ENCODE peak calls at places on chromosomes 16 and 17, in nine cellular contexts. B is esophagus muscularis mucosa, T is progenitor cell of endocrine pancreas, C is LNCaP clone FGC, A is adrenal gland, M is AG10803, H is fibroblast of the aortic adventitia, V is GM23338, O is astrocyte of the spinal cord. S is an unnamed sample.

GRCh38 chr17:20992987-20993862 is 49.6 kb downstream of the USP22 start:
- DNase-seq in O (peak; percentile 83), T (peak; percentile 78), H (peak; percentile 85), V (peak; percentile 92), C (peak; percentile 38), M (peak; percentile 62), B (no peak), A (peak; percentile 92), S (peak; percentile 50)

GRCh38 chr17:75565066-75565465 is 22.5 kb upstream of the MYO15B start:
- DNase-seq in B (no peak), O (no peak), M (peak; percentile 54), H (peak; percentile 25), V (no peak), A (no peak), T (no peak), C (peak; percentile 82), S (no peak)

GRCh38 chr16:85523602-85524364 is 89.3 kb upstream of the GSE1 start:
- DNase-seq in B (no peak), A (no peak), O (peak; percentile 64), V (peak; percentile 65), T (no peak), H (no peak), C (peak; percentile 85), M (peak; percentile 29), S (no peak)

GRCh38 chr17:4849011-4849536 is 15.9 kb downstream of the MINK1 start:
- DNase-seq in T (no peak), M (peak; percentile 17), C (no peak), V (peak; percentile 65), B (no peak), O (no peak), H (peak; percentile 64), A (no peak), S (no peak)

GRCh38 chr16:23852794-23853562 is 17.2 kb downstream of the PRKCB start:
- DNase-seq in B (no peak), V (no peak), O (no peak), M (no peak), H (no peak), A (no peak), C (no peak), T (no peak), S (no peak)

GRCh38 chr16:65388592-65388991 is 266.7 kb upstream of the CDH11 start:
- DNase-seq in C (no peak), B (no peak), V (no peak), O (peak; percentile 92), A (no peak), H (peak; percentile 62), T (no peak), M (no peak), S (no peak)

GRCh38 chr17:74110467-74110866 is 93.0 kb upstream of the RPL38 start:
- DNase-seq in M (no peak), C (no peak), O (no peak), T (no peak), B (no peak), A (no peak), H (no peak), V (no peak), S (no peak)

GRCh38 chr17:72336026-72336803 is 215.4 kb downstream of the SOX9 start:
- DNase-seq in H (no peak), V (peak; percentile 49), A (no peak), M (no peak), C (no peak), T (no peak), O (peak; percentile 60), B (no peak), S (no peak)

GRCh38 chr16:87486282-87486681 is 6.5 kb downstream of the ZCCHC14 start:
- DNase-seq in V (no peak), T (no peak), M (no peak), B (no peak), H (no peak), O (no peak), A (no peak), C (no peak), S (no peak)

GRCh38 chr17:75937652-75938051 is 3.2 kb downstream of the FBF1 start:
- DNase-seq in H (no peak), V (no peak), A (no peak), C (no peak), B (no peak), M (no peak), T (no peak), O (no peak), S (no peak)

GRCh38 chr17:45052052-45052772 is 780 bp upstream of the DCAKD start:
- DNase-seq in O (peak; percentile 28), B (no peak), C (no peak), V (peak; percentile 52), H (no peak), T (peak; percentile 33), A (no peak), M (peak; percentile 34), S (peak; percentile 30)

GRCh38 chr17:10135539-10136257 is 62.7 kb downstream of the GAS7 start:
- DNase-seq in C (no peak), V (no peak), A (peak; percentile 81), H (peak; percentile 18), B (peak; percentile 97), O (peak; percentile 42), T (no peak), M (peak; percentile 78), S (no peak)

GRCh38 chr16:50467943-50468748 is 80.0 kb upstream of the NKD1 start:
- DNase-seq in O (peak; percentile 24), A (peak; percentile 52), H (no peak), B (no peak), T (peak; percentile 34), M (no peak), C (no peak), V (peak; percentile 75), S (no peak)

GRCh38 chr17:67377727-67378443 is 804 bp downstream of the PITPNC1 start:
- DNase-seq in B (no peak), C (no peak), V (peak; percentile 60), T (peak; percentile 52), O (peak; percentile 38), A (peak; percentile 67), H (peak; percentile 46), M (peak; percentile 50), S (peak; percentile 54)
- TF ChIP-seq CTCF in B (peak; percentile 46), C (peak; percentile 45), V (peak; percentile 28), T (peak; percentile 56), O (peak; percentile 31), A (no peak), H (peak; percentile 37), M (no peak), S (no peak)

GRCh38 chr16:57802635-57803412 is 533 bp upstream of the KIFC3 start:
- DNase-seq in H (no peak), M (no peak), T (no peak), C (no peak), O (peak; percentile 50), A (no peak), B (no peak), V (peak; percentile 54), S (no peak)

GRCh38 chr16:57801098-57801855 is 1.0 kb downstream of the KIFC3 start:
- DNase-seq in T (no peak), C (no peak), O (peak; percentile 68), A (no peak), M (peak; percentile 74), V (peak; percentile 47), H (peak; percentile 69), B (no peak), S (no peak)

GRCh38 chr16:57803413-57803990 is 1.2 kb upstream of the KIFC3 start:
- DNase-seq in H (peak; percentile 44), V (peak; percentile 43), O (no peak), T (no peak), B (no peak), A (peak; percentile 78), M (no peak), C (no peak), S (no peak)

GRCh38 chr16:57800213-57801097 is 1.8 kb downstream of the KIFC3 start:
- DNase-seq in C (no peak), O (no peak), M (no peak), A (no peak), H (no peak), B (no peak), V (no peak), T (no peak), S (no peak)

DNA sequence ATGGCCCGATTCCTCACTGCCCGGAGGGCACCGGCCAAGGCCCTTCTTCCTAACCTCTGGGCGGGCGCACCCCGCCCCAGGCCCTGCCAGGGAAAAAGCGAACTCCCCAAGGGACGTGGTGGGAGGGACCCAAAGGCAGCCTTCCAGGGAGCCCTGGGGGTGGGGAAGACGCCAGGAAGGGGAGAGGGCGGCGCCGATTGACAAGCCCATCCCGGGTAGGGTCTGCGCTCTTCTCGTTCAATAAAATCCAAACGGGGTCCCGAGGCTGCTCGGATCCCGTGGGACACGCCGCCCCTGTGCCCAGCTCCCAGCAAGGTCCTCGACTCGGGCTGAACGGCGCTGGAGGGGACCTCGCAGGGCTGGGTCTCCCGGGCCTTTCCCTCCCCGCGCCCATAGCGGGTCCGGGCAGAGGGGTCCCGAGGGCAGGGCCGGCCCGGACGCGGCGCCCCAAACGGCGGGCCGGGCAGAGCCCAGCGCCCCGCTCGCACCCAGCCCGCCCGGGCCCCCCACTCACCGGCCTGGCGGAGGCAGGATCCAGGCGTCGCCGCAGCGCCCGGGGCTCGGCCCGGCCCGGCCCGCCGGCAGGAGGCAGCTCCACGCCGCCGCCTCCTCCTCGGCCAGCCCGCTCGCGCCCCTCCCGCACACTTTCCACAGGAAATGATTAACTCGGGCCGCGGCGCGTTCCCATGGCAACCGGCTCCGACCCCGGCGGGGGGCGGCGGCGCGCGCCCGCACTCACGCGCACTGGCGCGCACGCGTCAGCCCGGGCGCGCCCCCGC is at the start of gene KIFC3:
- DNase-seq in V (peak; percentile 64), A (peak; percentile 91), T (peak; percentile 69), O (peak; percentile 73), H (peak; percentile 61), C (no peak), B (no peak), M (peak; percentile 74), S (peak; percentile 44)
- TF ChIP-seq CTCF in V (peak; percentile 4), A (no peak), T (peak; percentile 33), O (no peak), H (peak; percentile 5), C (no peak), B (peak; percentile 43), M (no peak), S (no peak)

GRCh38 chr17:16352838-16353701 is at the start of gene CENPV:
- DNase-seq in B (no peak), A (peak; percentile 63), C (no peak), V (peak; percentile 92), T (peak; percentile 63), M (peak; percentile 17), H (peak; percentile 16), O (no peak), S (peak; percentile 73)
- TF ChIP-seq CTCF in B (no peak), A (no peak), C (peak; percentile 41), V (peak; percentile 32), T (peak; percentile 34), M (no peak), H (peak; percentile 5), O (peak; percentile 6), S (no peak)

DNA sequence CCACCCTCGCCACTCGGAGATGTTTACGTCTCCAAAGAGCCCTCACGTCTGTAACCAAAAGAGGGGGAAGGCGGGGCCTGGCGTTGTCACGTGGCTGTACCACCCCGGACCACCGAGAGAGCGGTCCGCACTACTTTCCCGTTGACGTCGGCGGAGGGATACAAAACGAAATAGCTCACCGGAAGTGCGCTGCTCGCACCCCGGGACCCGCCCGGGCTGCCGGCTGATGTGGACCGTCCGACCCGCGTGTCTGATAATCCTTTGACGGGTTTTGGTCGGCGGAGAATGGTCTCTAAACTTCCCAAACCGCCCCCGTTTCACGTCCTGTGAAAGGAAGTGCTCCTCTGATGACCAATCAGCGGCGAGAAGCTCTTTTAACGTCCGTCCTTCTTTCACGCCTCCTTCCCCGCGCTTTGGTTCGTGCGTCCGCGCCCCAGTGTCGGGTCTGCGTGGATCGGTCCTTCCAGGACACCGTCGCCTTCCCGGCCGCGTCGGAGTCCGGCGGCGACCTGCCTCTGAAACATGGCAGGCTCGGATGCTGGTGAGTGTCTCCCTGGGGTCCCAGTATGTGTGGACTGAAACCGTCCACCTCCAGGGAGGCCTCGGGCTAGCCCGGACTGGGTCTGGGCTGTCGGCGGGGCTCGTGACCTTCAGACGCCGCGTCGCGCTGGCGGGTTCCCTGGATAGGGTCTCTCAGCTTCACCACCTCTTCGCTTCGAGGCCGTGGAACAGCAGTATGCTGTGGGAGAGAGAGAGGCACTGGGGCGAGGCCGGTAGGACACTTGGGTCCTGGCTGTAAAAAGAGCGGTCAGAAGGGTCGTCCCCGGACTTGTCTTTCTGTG is at the start of gene CEP95:
- DNase-seq in C (peak; percentile 97), H (peak; percentile 99), M (peak; percentile 99), B (peak; percentile 98), A (peak; percentile 98), O (peak; percentile 99), T (peak; percentile 92), V (peak; percentile 98), S (peak; percentile 91)
- TF ChIP-seq CTCF in C (no peak), H (no peak), M (no peak), B (no peak), A (no peak), O (no peak), T (no peak), V (no peak), S (no peak)